ENCODE peak calls at places on chromosomes 6 and 20, in nine cellular contexts. One of them, this sample, is unnamed.

GRCh38 chr20:62875419-62876355 is 14.1 kb upstream of the TCFL5 start:
- DNase-seq in adrenal gland: peak; percentile 87
- DNase-seq in CD4-positive, alpha-beta T cell: no peak
- DNase-seq in Right ventricle myocardium superior: peak; percentile 89
- DNase-seq in cerebellum: peak; percentile 68
- DNase-seq in HT1080: peak; percentile 90
- DNase-seq in GM04504: peak; percentile 79
- DNase-seq in NCI-H1417: peak; percentile 90
- DNase-seq in GM23338: peak; percentile 85
- DNase-seq in this sample: peak; percentile 86

GRCh38 chr20:5719861-5720401 is 30.3 kb upstream of the SHLD1 start:
- DNase-seq in adrenal gland: peak; percentile 29
- DNase-seq in CD4-positive, alpha-beta T cell: no peak
- DNase-seq in Right ventricle myocardium superior: no peak
- DNase-seq in cerebellum: no peak
- DNase-seq in HT1080: peak; percentile 94
- DNase-seq in GM04504: no peak
- DNase-seq in NCI-H1417: peak; percentile 61
- DNase-seq in GM23338: no peak
- DNase-seq in this sample: no peak

GRCh38 chr20:38239406-38239805 is 21.1 kb downstream of the KIAA1755 start:
- DNase-seq in adrenal gland: no peak
- DNase-seq in CD4-positive, alpha-beta T cell: no peak
- DNase-seq in Right ventricle myocardium superior: no peak
- DNase-seq in cerebellum: no peak
- DNase-seq in HT1080: no peak
- DNase-seq in GM04504: no peak
- DNase-seq in NCI-H1417: no peak
- DNase-seq in GM23338: no peak
- DNase-seq in this sample: no peak

GRCh38 chr20:53750827-53751393 is 157.3 kb upstream of the ZNF217 start:
- DNase-seq in adrenal gland: no peak
- DNase-seq in CD4-positive, alpha-beta T cell: no peak
- DNase-seq in Right ventricle myocardium superior: no peak
- DNase-seq in cerebellum: no peak
- DNase-seq in HT1080: no peak
- DNase-seq in GM04504: peak; percentile 87
- DNase-seq in NCI-H1417: no peak
- DNase-seq in GM23338: no peak
- DNase-seq in this sample: peak; percentile 47

GRCh38 chr20:19269737-19270325 is 57.4 kb downstream of the SLC24A3 start:
- DNase-seq in adrenal gland: no peak
- DNase-seq in CD4-positive, alpha-beta T cell: no peak
- DNase-seq in Right ventricle myocardium superior: no peak
- DNase-seq in cerebellum: no peak
- DNase-seq in HT1080: peak; percentile 73
- DNase-seq in GM04504: no peak
- DNase-seq in NCI-H1417: no peak
- DNase-seq in GM23338: no peak
- DNase-seq in this sample: no peak

GRCh38 chr20:36572701-36573102 is 695 bp upstream of the TGIF2 start:
- DNase-seq in adrenal gland: peak; percentile 38
- DNase-seq in CD4-positive, alpha-beta T cell: peak; percentile 61
- DNase-seq in Right ventricle myocardium superior: no peak
- DNase-seq in cerebellum: no peak
- DNase-seq in HT1080: no peak
- DNase-seq in GM04504: no peak
- DNase-seq in NCI-H1417: no peak
- DNase-seq in GM23338: peak; percentile 58
- DNase-seq in this sample: no peak

GRCh38 chr6:46895930-46896329 is 25.8 kb downstream of the ADGRF5 start:
- DNase-seq in adrenal gland: no peak
- DNase-seq in CD4-positive, alpha-beta T cell: no peak
- DNase-seq in Right ventricle myocardium superior: no peak
- DNase-seq in cerebellum: no peak
- DNase-seq in HT1080: no peak
- DNase-seq in GM04504: no peak
- DNase-seq in NCI-H1417: no peak
- DNase-seq in GM23338: no peak
- DNase-seq in this sample: no peak

GRCh38 chr6:157760589-157761330 is 62.3 kb upstream of the SNX9 start:
- DNase-seq in adrenal gland: no peak
- DNase-seq in CD4-positive, alpha-beta T cell: no peak
- DNase-seq in Right ventricle myocardium superior: no peak
- DNase-seq in cerebellum: no peak
- DNase-seq in HT1080: peak; percentile 88
- DNase-seq in GM04504: peak; percentile 81
- DNase-seq in NCI-H1417: no peak
- DNase-seq in GM23338: no peak
- DNase-seq in this sample: no peak

GRCh38 chr20:11716239-11716944 is 201.3 kb upstream of the BTBD3 start:
- DNase-seq in adrenal gland: no peak
- DNase-seq in CD4-positive, alpha-beta T cell: no peak
- DNase-seq in Right ventricle myocardium superior: no peak
- DNase-seq in cerebellum: no peak
- DNase-seq in HT1080: peak; percentile 82
- DNase-seq in GM04504: peak; percentile 76
- DNase-seq in NCI-H1417: peak; percentile 35
- DNase-seq in GM23338: peak; percentile 89
- DNase-seq in this sample: peak; percentile 17

GRCh38 chr6:152603911-152604310 is 33.3 kb downstream of the SYNE1 start:
- DNase-seq in adrenal gland: no peak
- DNase-seq in CD4-positive, alpha-beta T cell: no peak
- DNase-seq in Right ventricle myocardium superior: no peak
- DNase-seq in cerebellum: no peak
- DNase-seq in HT1080: no peak
- DNase-seq in GM04504: no peak
- DNase-seq in NCI-H1417: no peak
- DNase-seq in GM23338: no peak
- DNase-seq in this sample: no peak

GRCh38 chr6:128350416-128351254 is 169.8 kb downstream of the PTPRK start:
- DNase-seq in adrenal gland: no peak
- DNase-seq in CD4-positive, alpha-beta T cell: no peak
- DNase-seq in Right ventricle myocardium superior: no peak
- DNase-seq in cerebellum: no peak
- DNase-seq in HT1080: peak; percentile 71
- DNase-seq in GM04504: no peak
- DNase-seq in NCI-H1417: no peak
- DNase-seq in GM23338: no peak
- DNase-seq in this sample: no peak